ENCODE peak calls at places on chromosomes 3 and 15, in nine cellular contexts. M is activated naive CD8-positive, alpha-beta T cell treated with anti-CD3 and anti-CD28 coated beads for 36 hours; Y is stimulated activated CD8-positive, alpha-beta memory T cell treated with anti-CD3 and anti-CD28 coated beads, Interleukin-7, amount 100 ng/mL, for 1 hour; N is left ventricle myocardium inferior; U is mucosa of gallbladder; A is endothelial cell; L is T-cell; W is ureter; S is GM10248. B is an unnamed sample.

GRCh38 chr15:74785716-74786032 is 3.8 kb downstream of the CSK start:
- DNase-seq in M (no peak), Y (no peak), N (no peak), U (no peak), A (no peak), L (no peak), W (no peak), S (peak; percentile 65), B (no peak)

GRCh38 chr15:60392601-60392985 is 5.2 kb downstream of the ANXA2 start:
- DNase-seq in M (peak; percentile 20), Y (no peak), N (no peak), U (no peak), A (no peak), L (peak; percentile 10), W (no peak), S (no peak), B (no peak)

GRCh38 chr3:151795276-151795675 is 18.6 kb upstream of the AADAC start:
- DNase-seq in M (no peak), Y (no peak), N (no peak), U (no peak), A (no peak), L (no peak), W (no peak), S (no peak), B (no peak)

GRCh38 chr3:173529062-173529711 is 131.6 kb downstream of the NLGN1 start:
- DNase-seq in M (no peak), Y (no peak), N (no peak), U (no peak), A (peak; percentile 18), L (no peak), W (no peak), S (peak; percentile 10), B (no peak)

GRCh38 chr3:130258532-130258952 is 86.9 kb upstream of the COL6A5 start:
- DNase-seq in M (no peak), Y (no peak), N (peak; percentile 38), U (no peak), A (no peak), L (no peak), W (no peak), S (no peak), B (no peak)

GRCh38 chr3:159929181-159929893 is 59.3 kb upstream of the IL12A start:
- DNase-seq in M (no peak), Y (no peak), N (no peak), U (no peak), A (peak; percentile 4), L (no peak), W (no peak), S (peak; percentile 55), B (no peak)

GRCh38 chr15:73583568-73583967 is 49.6 kb downstream of the NPTN start:
- DNase-seq in M (no peak), Y (no peak), N (no peak), U (no peak), A (no peak), L (no peak), W (no peak), S (no peak), B (no peak)

GRCh38 chr3:160447544-160447943 is 2.0 kb downstream of the TRIM59 start:
- DNase-seq in M (no peak), Y (no peak), N (no peak), U (no peak), A (no peak), L (no peak), W (no peak), S (no peak), B (no peak)

GRCh38 chr3:31029756-31030155 is 135.3 kb upstream of the GADL1 start:
- DNase-seq in M (no peak), Y (no peak), N (no peak), U (no peak), A (no peak), L (no peak), W (no peak), S (no peak), B (no peak)

GRCh38 chr3:165903885-165904284 is 66.7 kb upstream of the BCHE start:
- DNase-seq in M (no peak), Y (no peak), N (no peak), U (no peak), A (no peak), L (no peak), W (no peak), S (no peak), B (no peak)

GRCh38 chr3:24086597-24087369 is 141.7 kb downstream of the NR1D2 start:
- DNase-seq in M (no peak), Y (no peak), N (no peak), U (no peak), A (no peak), L (no peak), W (no peak), S (no peak), B (no peak)

GRCh38 chr3:166425900-166426611 is 588.8 kb upstream of the BCHE start:
- DNase-seq in M (no peak), Y (no peak), N (no peak), U (no peak), A (peak; percentile 39), L (no peak), W (no peak), S (no peak), B (no peak)

GRCh38 chr3:156509209-156510174 is 45.4 kb downstream of the SSR3 start:
- DNase-seq in M (no peak), Y (no peak), N (no peak), U (no peak), A (no peak), L (no peak), W (no peak), S (peak; percentile 69), B (no peak)

GRCh38 chr3:130896101-130896500 is 2.2 kb downstream of the ATP2C1 start:
- DNase-seq in M (peak; percentile 9), Y (no peak), N (no peak), U (no peak), A (no peak), L (no peak), W (no peak), S (no peak), B (no peak)

GRCh38 chr3:136685882-136686281 is 66.3 kb downstream of the STAG1 start:
- DNase-seq in M (no peak), Y (no peak), N (no peak), U (no peak), A (no peak), L (no peak), W (no peak), S (no peak), B (no peak)

GRCh38 chr15:83970290-83970890 is 265.2 kb upstream of the GOLGA6L4 start:
- DNase-seq in M (no peak), Y (no peak), N (peak; percentile 51), U (no peak), A (no peak), L (no peak), W (no peak), S (no peak), B (no peak)

GRCh38 chr15:38683382-38684242 is 119.0 kb upstream of the RASGRP1 start:
- DNase-seq in M (peak; percentile 67), Y (peak; percentile 41), N (no peak), U (peak; percentile 67), A (peak; percentile 62), L (peak; percentile 71), W (peak; percentile 54), S (peak; percentile 52), B (peak; percentile 43)

B was measured in central memory CD8-positive, alpha-beta T cell.